ENCODE peak calls at places on chromosomes 16 and 17, in four cellular contexts. One of them, this sample, is unnamed.

GRCh38 chr17:80259642-80260535 is 763 bp upstream of the RNF213 start:
- DNase-seq in GM12864: no peak
- DNase-seq in pancreas: peak; percentile 90
- DNase-seq in DND-41: peak; percentile 73
- DNase-seq in this sample: no peak

GRCh38 chr17:79527286-79527685 is 83.6 kb downstream of the RBFOX3 start:
- DNase-seq in pancreas: no peak
- DNase-seq in DND-41: no peak
- DNase-seq in GM12864: no peak
- DNase-seq in this sample: no peak

GRCh38 chr16:2194852-2195315 is 1.5 kb downstream of the CASKIN1 start:
- DNase-seq in pancreas: no peak
- DNase-seq in DND-41: peak; percentile 46
- DNase-seq in GM12864: peak; percentile 27
- DNase-seq in this sample: peak; percentile 40

GRCh38 chr17:64326420-64327054 is 63.5 kb upstream of the TEX2 start:
- DNase-seq in GM12864: no peak
- DNase-seq in DND-41: no peak
- DNase-seq in pancreas: no peak
- DNase-seq in this sample: no peak

GRCh38 chr16:88781140-88782077 is 3.6 kb downstream of the PIEZO1 start:
- DNase-seq in GM12864: peak; percentile 69
- DNase-seq in pancreas: no peak
- DNase-seq in DND-41: peak; percentile 83
- DNase-seq in this sample: no peak

GRCh38 chr17:78986048-78986648 is 6.4 kb upstream of the LGALS3BP start:
- DNase-seq in GM12864: no peak
- DNase-seq in pancreas: no peak
- DNase-seq in DND-41: no peak
- DNase-seq in this sample: no peak

GRCh38 chr17:78210111-78210510 is 3.9 kb upstream of the BIRC5 start:
- DNase-seq in DND-41: no peak
- DNase-seq in pancreas: no peak
- DNase-seq in GM12864: no peak
- DNase-seq in this sample: no peak

GRCh38 chr17:81967533-81968395 is 6.8 kb upstream of the NOTUM start:
- DNase-seq in pancreas: peak; percentile 80
- DNase-seq in GM12864: no peak
- DNase-seq in DND-41: peak; percentile 97
- DNase-seq in this sample: no peak

GRCh38 chr17:74123350-74123749 is 80.1 kb upstream of the RPL38 start:
- DNase-seq in pancreas: no peak
- DNase-seq in GM12864: no peak
- DNase-seq in DND-41: no peak
- DNase-seq in this sample: no peak

GRCh38 chr17:39193346-39193745 is 4.1 kb downstream of the CACNB1 start:
- DNase-seq in GM12864: no peak
- DNase-seq in pancreas: no peak
- DNase-seq in DND-41: no peak
- DNase-seq in this sample: no peak

GRCh38 chr17:371583-371982 is 19.0 kb upstream of the RPH3AL start:
- DNase-seq in GM12864: no peak
- DNase-seq in pancreas: no peak
- DNase-seq in DND-41: no peak
- DNase-seq in this sample: no peak

GRCh38 chr16:69726313-69727060 is at the start of gene NQO1:
- DNase-seq in pancreas: peak; percentile 92
- DNase-seq in GM12864: peak; percentile 83
- DNase-seq in DND-41: peak; percentile 93
- DNase-seq in this sample: peak; percentile 85

GRCh38 chr16:55476625-55477533 is 2.1 kb upstream of the MMP2 start:
- DNase-seq in DND-41: no peak
- DNase-seq in pancreas: no peak
- DNase-seq in GM12864: no peak
- DNase-seq in this sample: no peak

GRCh38 chr17:55420776-55421178 is 858 bp downstream of the MMD start:
- DNase-seq in DND-41: peak; percentile 56
- DNase-seq in pancreas: peak; percentile 70
- DNase-seq in GM12864: no peak
- DNase-seq in this sample: no peak

GRCh38 chr16:89187337-89188063 is 12.8 kb downstream of the SLC22A31 start:
- DNase-seq in pancreas: peak; percentile 58
- DNase-seq in DND-41: peak; percentile 44
- DNase-seq in GM12864: no peak
- DNase-seq in this sample: no peak

GRCh38 chr16:17827313-17827712 is 356.6 kb upstream of the XYLT1 start:
- DNase-seq in GM12864: no peak
- DNase-seq in DND-41: no peak
- DNase-seq in pancreas: no peak
- DNase-seq in this sample: no peak

GRCh38 chr16:79599256-79599836 is 1.2 kb downstream of the MAF start:
- DNase-seq in pancreas: peak; percentile 66
- DNase-seq in GM12864: no peak
- DNase-seq in DND-41: no peak
- DNase-seq in this sample: no peak

GRCh38 chr16:1261131-1261917 is 5.5 kb downstream of the TPSD1 start:
- DNase-seq in GM12864: no peak
- DNase-seq in DND-41: no peak
- DNase-seq in pancreas: peak; percentile 57
- DNase-seq in this sample: no peak

GRCh38 chr16:75908718-75909117 is 182.4 kb upstream of the CPHXL start:
- DNase-seq in DND-41: no peak
- DNase-seq in GM12864: no peak
- DNase-seq in pancreas: no peak
- DNase-seq in this sample: no peak

GRCh38 chr17:78665952-78666920 is 89.0 kb upstream of the DNAH17 start:
- DNase-seq in GM12864: no peak
- DNase-seq in DND-41: peak; percentile 44
- DNase-seq in pancreas: peak; percentile 50
- DNase-seq in this sample: no peak

GRCh38 chr17:47864791-47865216 is 13.8 kb upstream of the SP6 start:
- DNase-seq in pancreas: no peak
- DNase-seq in DND-41: no peak
- DNase-seq in GM12864: no peak
- DNase-seq in this sample: no peak

GRCh38 chr17:13925579-13925978 is 143.7 kb upstream of the COX10 start:
- DNase-seq in pancreas: no peak
- DNase-seq in GM12864: no peak
- DNase-seq in DND-41: no peak
- DNase-seq in this sample: no peak
- TF ChIP-seq CTCF in pancreas: no peak
- TF ChIP-seq CTCF in GM12864: no peak
- TF ChIP-seq CTCF in DND-41: peak; percentile 25
- TF ChIP-seq CTCF in this sample: peak; percentile 21

DNA sequence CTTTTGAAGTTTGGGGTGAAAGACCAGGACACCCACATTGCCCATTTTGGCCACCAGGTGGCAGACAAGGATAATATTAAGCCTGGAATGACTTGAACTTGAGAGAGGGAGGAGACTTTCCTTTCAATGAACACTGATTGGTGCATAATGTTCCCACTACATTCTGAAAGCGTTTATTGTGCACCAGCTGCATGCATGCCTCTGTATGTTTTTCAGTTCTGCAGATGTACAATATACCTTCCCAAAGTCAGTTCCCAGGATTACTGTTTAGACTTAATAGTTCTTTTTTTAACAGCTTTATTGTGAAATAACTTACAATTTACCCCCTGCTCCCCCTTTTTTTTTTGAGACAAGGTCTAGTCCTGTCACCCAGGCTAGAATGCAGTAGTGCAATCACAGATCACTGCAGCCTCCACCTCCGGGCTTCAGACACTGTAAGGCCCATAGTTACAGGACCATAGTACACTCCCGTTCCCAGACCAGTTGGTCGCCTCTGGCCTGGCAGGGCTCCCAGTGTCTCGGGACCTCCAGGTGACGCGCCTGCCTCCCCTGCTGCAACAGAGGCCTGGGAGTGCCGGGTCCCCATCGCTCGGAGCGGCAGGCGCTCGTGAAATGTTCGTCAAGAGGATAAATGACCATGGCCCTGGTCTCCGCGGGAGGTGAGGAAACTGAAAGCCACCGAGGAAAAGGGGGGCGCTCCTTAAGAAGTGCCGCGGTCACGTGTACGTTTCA is 12.2 kb downstream of the CES2 start:
- DNase-seq in DND-41: peak; percentile 86
- DNase-seq in GM12864: peak; percentile 75
- DNase-seq in pancreas: peak; percentile 89
- DNase-seq in this sample: peak; percentile 58
- H3K4me3 ChIP-seq in DND-41: no peak overlapping the region
- H3K4me3 ChIP-seq in GM12864: peak overlapping the region; percentile 58
- H3K4me3 ChIP-seq in pancreas: peak overlapping the region; percentile 15
- H3K4me3 ChIP-seq in this sample: no peak overlapping the region

GRCh38 chr16:20359997-20360396 is 7.5 kb upstream of the UMOD start:
- DNase-seq in DND-41: no peak
- DNase-seq in pancreas: peak; percentile 67
- DNase-seq in GM12864: no peak
- DNase-seq in this sample: no peak
- TF ChIP-seq CTCF in DND-41: peak; percentile 26
- TF ChIP-seq CTCF in pancreas: no peak
- TF ChIP-seq CTCF in GM12864: peak; percentile 41
- TF ChIP-seq CTCF in this sample: no peak

DNA sequence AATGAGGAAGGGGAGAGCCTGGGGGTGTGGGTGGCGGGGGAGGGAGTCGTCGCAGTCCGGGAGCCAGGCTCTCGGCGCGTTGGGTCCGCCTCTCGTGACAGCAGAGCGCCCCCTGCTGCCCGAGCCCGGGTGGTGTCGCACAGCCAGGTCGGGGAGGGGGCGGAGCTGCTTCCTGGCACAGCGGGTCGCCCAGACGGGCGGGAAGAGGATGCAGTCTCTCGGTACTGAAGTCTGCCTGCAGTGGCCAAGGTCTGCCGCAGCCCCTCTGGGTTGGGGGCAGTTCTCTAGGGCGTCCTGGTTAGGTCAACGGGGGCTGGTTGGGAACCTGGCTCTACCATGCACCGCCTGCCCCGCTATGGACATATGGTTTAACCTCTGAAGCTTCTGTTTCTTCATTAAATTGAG is 38.2 kb upstream of the CCDC182 start:
- DNase-seq in DND-41: peak; percentile 92
- DNase-seq in GM12864: no peak
- DNase-seq in pancreas: peak; percentile 90
- DNase-seq in this sample: no peak
- H3K4me3 ChIP-seq in DND-41: no peak overlapping the region
- H3K4me3 ChIP-seq in GM12864: no peak overlapping the region
- H3K4me3 ChIP-seq in pancreas: no peak overlapping the region
- H3K4me3 ChIP-seq in this sample: no peak overlapping the region

GRCh38 chr17:45238155-45238774 is 16.6 kb downstream of the FMNL1 start:
- DNase-seq in GM12864: no peak
- DNase-seq in pancreas: no peak
- DNase-seq in DND-41: no peak
- DNase-seq in this sample: no peak

GRCh38 chr17:45234641-45235040 is 13.0 kb downstream of the FMNL1 start:
- DNase-seq in DND-41: peak; percentile 66
- DNase-seq in GM12864: no peak
- DNase-seq in pancreas: no peak
- DNase-seq in this sample: no peak

GRCh38 chr17:45237686-45238085 is 16.0 kb downstream of the FMNL1 start:
- DNase-seq in DND-41: no peak
- DNase-seq in GM12864: no peak
- DNase-seq in pancreas: no peak
- DNase-seq in this sample: no peak

GRCh38 chr17:45235071-45236001 is 13.7 kb downstream of the FMNL1 start:
- DNase-seq in GM12864: no peak
- DNase-seq in DND-41: peak; percentile 79
- DNase-seq in pancreas: peak; percentile 87
- DNase-seq in this sample: peak; percentile 40

GRCh38 chr17:45236002-45236606 is 14.4 kb downstream of the FMNL1 start:
- DNase-seq in pancreas: no peak
- DNase-seq in GM12864: no peak
- DNase-seq in DND-41: no peak
- DNase-seq in this sample: no peak
- TF ChIP-seq CTCF in pancreas: no peak
- TF ChIP-seq CTCF in GM12864: no peak
- TF ChIP-seq CTCF in DND-41: no peak
- TF ChIP-seq CTCF in this sample: no peak

GRCh38 chr16:50747206-50747956 is 5.5 kb downstream of the CYLD start:
- DNase-seq in DND-41: peak; percentile 47
- DNase-seq in pancreas: no peak
- DNase-seq in GM12864: peak; percentile 33
- DNase-seq in this sample: no peak
- H3K4me3 ChIP-seq in DND-41: no peak overlapping the region
- H3K4me3 ChIP-seq in pancreas: no peak overlapping the region
- H3K4me3 ChIP-seq in GM12864: peak overlapping the region; percentile 18
- H3K4me3 ChIP-seq in this sample: no peak overlapping the region

DNA sequence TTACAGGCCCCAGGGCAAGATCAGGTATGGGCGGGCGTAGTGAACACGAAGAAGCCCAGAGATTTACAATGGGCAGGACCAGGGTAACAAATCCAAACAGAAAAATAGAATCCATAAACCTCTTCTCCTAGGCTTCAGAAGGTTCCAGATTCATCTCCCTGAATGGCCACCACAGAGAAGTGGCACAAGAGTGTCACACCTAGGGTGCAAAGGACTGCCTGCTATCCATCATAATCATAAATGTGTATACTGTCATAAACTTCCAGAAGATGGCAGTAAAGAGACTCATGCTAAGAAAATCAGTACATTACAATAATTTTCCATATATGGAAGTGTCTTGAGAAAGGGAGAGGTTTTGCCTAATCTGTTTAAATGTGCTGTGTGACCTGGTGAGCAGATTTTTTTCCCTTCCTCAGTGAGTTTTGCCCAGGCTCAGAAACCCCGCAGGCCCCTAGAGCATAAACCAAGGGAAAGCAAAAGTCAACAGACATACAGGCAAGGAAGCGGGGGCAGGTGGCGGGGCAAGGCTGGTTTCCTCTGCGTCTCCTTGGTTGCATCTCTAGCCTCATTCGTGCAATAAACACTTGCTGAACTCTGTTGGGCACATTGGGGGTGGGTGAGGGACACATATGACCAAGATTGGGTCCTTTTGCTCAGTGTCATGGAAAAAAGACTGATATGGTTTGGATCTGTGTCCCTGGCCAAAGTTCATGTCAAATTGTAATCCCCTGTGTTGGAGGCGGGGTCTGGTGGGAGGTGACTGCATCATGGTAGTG is 92.0 kb upstream of the CDH5 start:
- DNase-seq in DND-41: no peak
- DNase-seq in pancreas: peak; percentile 31
- DNase-seq in GM12864: no peak
- DNase-seq in this sample: no peak
- TF ChIP-seq CTCF in DND-41: peak; percentile 57
- TF ChIP-seq CTCF in pancreas: no peak
- TF ChIP-seq CTCF in GM12864: peak; percentile 35
- TF ChIP-seq CTCF in this sample: peak; percentile 56

This sample was measured in LNCaP clone FGC.